ENCODE peak calls at places on chromosomes 4 and X, in six cellular contexts. H, D, E, R, A and Y are unnamed samples. For H3K27me3 and H3K4me1, the result is how much of the 10 kb centered on the place peaks cover.

GRCh38 chrX:78708830-78709229 is 38.7 kb upstream of the LPAR4 start:
- DNase-seq in H (no peak), D (no peak), E (no peak), R (no peak), A (no peak), Y (no peak)

GRCh38 chr4:7382634-7383014 is 52.1 kb downstream of the PSAPL1 start:
- DNase-seq in H (no peak), D (no peak), E (peak), R (no peak), A (no peak), Y (no peak)

GRCh38 chr4:128709268-128709667 is 100.2 kb upstream of the JADE1 start:
- DNase-seq in H (no peak), D (no peak), E (no peak), R (no peak), A (no peak), Y (no peak)

GRCh38 chrX:155086202-155086840 is 15.0 kb downstream of the BRCC3 start:
- DNase-seq in H (no peak), D (peak), E (no peak), R (no peak), A (peak), Y (peak)

GRCh38 chr4:143438710-143439109 is 74.8 kb upstream of the SMARCA5 start:
- DNase-seq in H (no peak), D (no peak), E (no peak), R (no peak), A (no peak), Y (no peak)

GRCh38 chr4:173211838-173212237 is 43.2 kb downstream of the GALNT7 start:
- DNase-seq in H (no peak), D (no peak), E (no peak), R (peak), A (no peak), Y (peak)

GRCh38 chrX:55127692-55128091 is 38.9 kb downstream of the PAGE2 start:
- DNase-seq in H (no peak), D (no peak), E (no peak), R (no peak), A (no peak), Y (peak)

GRCh38 chrX:130497531-130497930 is 95.7 kb downstream of the RBMX2 start:
- DNase-seq in H (no peak), D (no peak), E (no peak), R (no peak), A (no peak), Y (no peak)

GRCh38 chr4:168787801-168788200 is 222.3 kb downstream of the CBR4 start:
- DNase-seq in H (no peak), D (no peak), E (no peak), R (peak), A (no peak), Y (peak)

GRCh38 chr4:109803924-109804571 is 2.2 kb upstream of the CFI start:
- DNase-seq in H (no peak), D (peak), E (no peak), R (peak), A (no peak), Y (peak)

GRCh38 chr4:184343400-184344177 is 125.9 kb upstream of the ENPP6 start:
- DNase-seq in H (peak), D (peak), E (peak), R (peak), A (peak), Y (peak)

GRCh38 chr4:3607690-3608514 is 75.7 kb upstream of the LRPAP1 start:
- DNase-seq in H (no peak), D (no peak), E (peak), R (no peak), A (no peak), Y (no peak)

GRCh38 chr4:102759835-102760644 is 728 bp downstream of the MANBA start:
- DNase-seq in H (peak), D (peak), E (no peak), R (peak), A (peak), Y (peak)

GRCh38 chr4:72365016-72365415 is 204.0 kb downstream of the ADAMTS3 start:
- DNase-seq in H (no peak), D (no peak), E (no peak), R (no peak), A (no peak), Y (no peak)

GRCh38 chr4:2954358-2955185 is 8.6 kb downstream of the NOP14 start:
- DNase-seq in H (no peak), D (no peak), E (no peak), R (no peak), A (peak), Y (no peak)

GRCh38 chrX:93977641-93978040 is 303.6 kb downstream of the FAM133A start:
- DNase-seq in H (no peak), D (no peak), E (no peak), R (no peak), A (no peak), Y (no peak)

GRCh38 chr4:124939908-124940307 is 227.4 kb upstream of the ANKRD50 start:
- DNase-seq in H (no peak), D (no peak), E (no peak), R (no peak), A (no peak), Y (no peak)

GRCh38 chrX:134023851-134024281 is 38.5 kb upstream of the GPC3 start:
- DNase-seq in H (no peak), D (peak), E (no peak), R (no peak), A (no peak), Y (no peak)

GRCh38 chr4:1720163-1720983 is 750 bp downstream of the TMEM129 start:
- DNase-seq in H (no peak), D (no peak), E (peak), R (no peak), A (peak), Y (peak)

GRCh38 chrX:39619182-39620009 is 478.4 kb downstream of the BCOR start:
- DNase-seq in H (no peak), D (no peak), E (no peak), R (no peak), A (no peak), Y (no peak)

GRCh38 chr4:8759987-8760386 is 111.7 kb downstream of the HMX1 start:
- DNase-seq in H (no peak), D (no peak), E (peak), R (no peak), A (no peak), Y (no peak)

GRCh38 chr4:34417160-34417559 is 1827.2 kb downstream of the ARAP2 start:
- DNase-seq in H (no peak), D (no peak), E (no peak), R (no peak), A (no peak), Y (peak)

GRCh38 chr4:76558391-76559235 is 123.6 kb downstream of the SHROOM3 start:
- DNase-seq in H (no peak), D (no peak), E (no peak), R (peak), A (no peak), Y (no peak)

GRCh38 chr4:88158360-88159136 is at the start of gene ABCG2:
- DNase-seq in H (peak), D (peak), E (peak), R (peak), A (peak), Y (peak)

GRCh38 chr4:75490155-75490554 is 24.0 kb downstream of the RCHY1 start:
- DNase-seq in H (no peak), D (no peak), E (no peak), R (no peak), A (no peak), Y (peak)

GRCh38 chr4:55854132-55854531 is 684 bp downstream of the EXOC1 start:
- DNase-seq in H (no peak), D (no peak), E (no peak), R (no peak), A (no peak), Y (peak)

GRCh38 chr4:71456841-71457240 is 118.0 kb downstream of the SLC4A4 start:
- DNase-seq in H (peak), D (peak), E (no peak), R (peak), A (no peak), Y (peak)

GRCh38 chr4:114773341-114773740 is 174.7 kb downstream of the UGT8 start:
- DNase-seq in H (no peak), D (no peak), E (no peak), R (no peak), A (no peak), Y (no peak)

GRCh38 chrX:30831082-30831481 is 58.0 kb downstream of the TAB3 start:
- DNase-seq in H (no peak), D (no peak), E (no peak), R (peak), A (no peak), Y (no peak)

GRCh38 chrX:150502979-150503897 is 65.2 kb upstream of the MTM1 start:
- DNase-seq in H (no peak), D (no peak), E (no peak), R (no peak), A (no peak), Y (no peak)

GRCh38 chr4:108036252-108036651 is 46.6 kb downstream of the HADH start:
- DNase-seq in H (no peak), D (no peak), E (no peak), R (no peak), A (no peak), Y (no peak)

GRCh38 chr4:130359537-130359936 is 1263.6 kb downstream of the C4orf33 start:
- DNase-seq in H (no peak), D (peak), E (no peak), R (peak), A (no peak), Y (peak)

GRCh38 chr4:1842993-1843448 is 12.9 kb downstream of the LETM1 start:
- DNase-seq in H (no peak), D (no peak), E (no peak), R (peak), A (no peak), Y (peak)

GRCh38 chr4:8775121-8775520 is 96.5 kb downstream of the HMX1 start:
- DNase-seq in H (no peak), D (no peak), E (no peak), R (no peak), A (no peak), Y (no peak)

GRCh38 chr4:16916719-16917337 is 18.4 kb upstream of the LDB2 start:
- DNase-seq in H (peak), D (peak), E (no peak), R (no peak), A (peak), Y (peak)

GRCh38 chr4:36237366-36238353 is 6.7 kb downstream of the ARAP2 start:
- DNase-seq in H (no peak), D (no peak), E (no peak), R (no peak), A (no peak), Y (no peak)

GRCh38 chr4:101199507-101200285 is 147.6 kb downstream of the PPP3CA start:
- DNase-seq in H (no peak), D (no peak), E (no peak), R (peak), A (no peak), Y (peak)

GRCh38 chr4:84800256-84800655 is 166.2 kb downstream of the WDFY3 start:
- DNase-seq in H (no peak), D (no peak), E (no peak), R (peak), A (no peak), Y (no peak)

GRCh38 chr4:188147176-188147575 is 7.9 kb downstream of the TRIML1 start:
- DNase-seq in H (no peak), D (no peak), E (no peak), R (no peak), A (no peak), Y (no peak)

DNA sequence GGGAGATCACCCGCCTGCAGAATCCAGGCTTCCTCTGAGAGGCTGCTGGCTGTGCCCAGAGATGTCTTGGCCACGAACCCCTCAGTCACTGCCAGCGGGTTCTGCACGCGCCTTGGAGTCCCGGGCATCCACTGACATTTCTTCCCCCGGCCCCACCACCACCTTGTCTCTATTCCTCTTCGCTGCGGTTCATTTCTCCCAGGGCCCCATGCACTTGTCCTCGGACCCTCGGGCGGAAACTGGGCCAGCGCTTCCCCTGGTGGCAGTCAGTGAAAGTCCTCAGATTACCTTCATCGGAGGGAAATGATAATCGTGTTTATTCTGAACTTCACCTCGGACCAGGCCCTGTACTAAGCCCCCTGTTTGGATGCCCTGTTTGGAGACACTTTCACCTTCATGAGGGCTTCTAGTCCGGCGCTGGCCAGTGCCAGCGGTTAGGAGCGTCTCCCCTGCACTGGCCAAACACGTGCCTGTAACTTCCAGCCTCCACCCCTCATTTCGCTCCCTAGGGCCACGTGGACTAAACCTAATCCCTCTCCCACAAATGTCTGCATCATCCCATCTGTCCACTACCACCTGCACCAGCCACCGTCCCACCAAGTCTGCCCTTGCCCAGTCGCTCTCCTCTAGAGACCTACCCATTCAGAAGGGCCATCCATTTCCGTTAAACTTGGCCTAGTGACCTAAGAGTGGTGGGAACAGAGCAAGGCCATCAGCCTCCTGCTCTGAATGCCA is 82.0 kb downstream of the DCTD start:
- DNase-seq in H (no peak), D (no peak), E (no peak), R (no peak), A (no peak), Y (no peak)
- H3K27me3 ChIP-seq in H (under half), D (under half), E (under half), R (under half), A (under half), Y (under half)

GRCh38 chrX:37754518-37754917 is 25.3 kb upstream of the CYBB start:
- DNase-seq in H (no peak), D (no peak), E (no peak), R (no peak), A (no peak), Y (no peak)
- H3K4me3 ChIP-seq in H (no peak), D (no peak), E (no peak), R (no peak), A (no peak), Y (no peak)

DNA sequence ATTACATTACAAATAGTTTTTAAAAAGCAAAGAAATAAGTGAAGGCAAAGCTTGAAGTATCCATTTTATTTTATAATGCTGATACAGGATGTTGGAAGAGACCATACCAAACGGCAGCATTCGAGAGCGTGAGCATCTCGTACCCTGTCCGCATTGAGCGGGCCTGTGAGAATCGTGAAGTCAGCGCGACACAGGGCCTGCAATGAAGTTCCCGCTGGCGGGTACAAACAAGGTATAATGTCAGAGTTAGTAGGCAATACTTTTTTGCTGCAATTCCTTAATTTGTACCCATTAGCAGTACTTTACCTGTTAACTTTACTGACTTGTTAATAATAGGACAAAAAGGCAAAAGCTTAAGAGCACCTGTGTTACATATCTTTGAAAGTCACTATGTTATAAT is 19.0 kb downstream of the HNRNPD start:
- DNase-seq in H (no peak), D (no peak), E (no peak), R (no peak), A (no peak), Y (no peak)
- H3K4me1 ChIP-seq in H (under half), D (under half), E (under half), R (under half), A (under half), Y (under half)

GRCh38 chrX:123223859-123224258 is 39.8 kb downstream of the GRIA3 start:
- DNase-seq in H (no peak), D (no peak), E (no peak), R (no peak), A (no peak), Y (no peak)
- H3K27me3 ChIP-seq in H (under half), D (under half), E (under half), R (under half), A (under half), Y (under half)

DNA sequence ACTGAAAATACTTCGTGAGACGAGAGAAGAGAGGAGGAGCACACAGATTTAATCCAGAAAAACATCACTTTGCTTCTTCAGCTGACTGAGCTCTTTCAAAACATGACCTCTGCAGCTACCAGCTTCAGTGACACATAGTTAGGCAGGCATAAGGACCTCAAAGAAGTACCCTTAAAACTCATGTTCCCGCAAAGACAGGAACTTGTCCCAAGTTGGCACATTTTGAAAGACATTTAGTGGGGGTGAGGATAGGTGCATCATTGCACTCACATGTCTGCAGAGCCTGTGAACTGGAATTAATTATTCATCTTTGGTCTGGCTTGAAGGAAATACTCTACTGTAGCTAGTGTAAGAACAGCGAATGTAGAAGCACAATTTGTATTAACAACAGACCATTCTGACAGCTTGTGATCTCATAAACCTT is 221.8 kb downstream of the MGST2 start:
- DNase-seq in H (no peak), D (no peak), E (no peak), R (no peak), A (no peak), Y (peak)
- H3K4me3 ChIP-seq in H (no peak), D (no peak), E (no peak), R (no peak), A (no peak), Y (peak)